ENCODE peak calls at places on chromosomes 7 and 10, in seven cellular contexts. A, H, Q, U, K, F and V are unnamed samples.

GRCh38 chr7:137992042-137992737 is 9.7 kb downstream of the CREB3L2 start:
- DNase-seq in F (no peak), A (peak), U (peak), K (no peak), Q (no peak), H (no peak), V (no peak)

GRCh38 chr7:126727930-126728331 is 524.8 kb downstream of the GRM8 start:
- DNase-seq in F (no peak), K (no peak), A (peak), Q (no peak), H (no peak), U (no peak), V (no peak)

GRCh38 chr10:133393401-133394063 is 425 bp upstream of the MTG1 start:
- DNase-seq in U (no peak), F (no peak), K (peak), Q (peak), A (no peak), H (no peak), V (no peak)

GRCh38 chr10:94065344-94065743 is 71.6 kb downstream of the PLCE1 start:
- DNase-seq in F (no peak), Q (no peak), K (no peak), H (no peak), U (no peak), A (no peak), V (no peak)

GRCh38 chr7:142375710-142376313 is 118.0 kb upstream of the PRSS58 start:
- DNase-seq in U (no peak), K (peak), H (no peak), F (no peak), A (no peak), Q (no peak), V (no peak)

GRCh38 chr10:97089209-97089865 is 96.4 kb downstream of the SLIT1 start:
- DNase-seq in F (no peak), A (no peak), U (no peak), K (no peak), H (no peak), Q (no peak), V (no peak)

GRCh38 chr7:20816389-20816959 is 29.8 kb upstream of the SP8 start:
- DNase-seq in A (peak), F (no peak), H (no peak), U (no peak), Q (no peak), K (no peak), V (no peak)

GRCh38 chr7:13981070-13981469 is 8.4 kb downstream of the ETV1 start:
- DNase-seq in Q (no peak), U (no peak), H (no peak), K (no peak), F (peak), A (peak), V (no peak)

GRCh38 chr7:8261711-8262695 is at the start of gene ICA1:
- DNase-seq in F (peak), U (peak), K (peak), H (peak), A (peak), Q (peak), V (no peak)

GRCh38 chr10:35752469-35753450 is 110.7 kb upstream of the FZD8 start:
- DNase-seq in Q (peak), F (peak), H (no peak), U (no peak), K (no peak), A (no peak), V (no peak)

GRCh38 chr7:101869026-101869900 is 51.8 kb downstream of the CUX1 start:
- DNase-seq in K (no peak), Q (no peak), U (no peak), A (no peak), H (no peak), F (no peak), V (no peak)

GRCh38 chr10:112159469-112159868 is 24.1 kb downstream of the GPAM start:
- DNase-seq in H (no peak), U (no peak), A (no peak), K (no peak), F (no peak), Q (no peak), V (no peak)

GRCh38 chr10:122461367-122461728 is at the start of gene HTRA1:
- DNase-seq in H (peak), A (peak), Q (peak), U (peak), K (peak), F (peak), V (no peak)

GRCh38 chr10:24465899-24466615 is 257.1 kb downstream of the KIAA1217 start:
- DNase-seq in Q (peak), H (no peak), U (peak), A (peak), F (no peak), K (no peak), V (no peak)

GRCh38 chr7:65477326-65477725 is 103.7 kb downstream of the ZNF92 start:
- DNase-seq in U (no peak), F (no peak), K (no peak), H (no peak), Q (peak), A (no peak), V (no peak)

GRCh38 chr10:11525503-11525902 is 85.9 kb downstream of the USP6NL start:
- DNase-seq in Q (peak), K (no peak), F (peak), H (no peak), A (no peak), U (no peak), V (no peak)

GRCh38 chr7:142790565-142790964 is 19.8 kb downstream of the PRSS2 start:
- DNase-seq in U (no peak), F (no peak), A (no peak), H (no peak), K (no peak), Q (no peak), V (no peak)

GRCh38 chr7:123675092-123675473 is 19.4 kb downstream of the LMOD2 start:
- DNase-seq in K (no peak), A (no peak), U (no peak), Q (no peak), F (no peak), H (no peak), V (no peak)

GRCh38 chr7:29607889-29608288 is 44.3 kb downstream of the PRR15 start:
- DNase-seq in A (peak), F (no peak), Q (no peak), U (no peak), H (no peak), K (no peak), V (no peak)

GRCh38 chr10:60896715-60897114 is 47.3 kb downstream of the RHOBTB1 start:
- DNase-seq in U (no peak), K (no peak), H (no peak), A (no peak), F (no peak), Q (no peak), V (no peak)

GRCh38 chr10:47277352-47278151 is 22.4 kb upstream of the GDF10 start:
- DNase-seq in K (peak), A (no peak), U (no peak), F (no peak), Q (no peak), H (no peak), V (no peak)

GRCh38 chr7:143345428-143345900 is 17.0 kb downstream of the FAM131B start:
- DNase-seq in Q (peak), A (peak), K (peak), H (no peak), U (peak), F (peak), V (no peak)

GRCh38 chr10:68601490-68602265 is 41.5 kb downstream of the TET1 start:
- DNase-seq in Q (no peak), K (no peak), A (no peak), F (no peak), U (no peak), H (no peak), V (no peak)

GRCh38 chr7:140033036-140033435 is 29.7 kb downstream of the PARP12 start:
- DNase-seq in U (no peak), Q (no peak), A (peak), F (no peak), H (no peak), K (peak), V (no peak)

GRCh38 chr7:27606270-27607209 is 56.1 kb downstream of the HIBADH start:
- DNase-seq in U (no peak), A (peak), Q (no peak), H (no peak), F (no peak), K (no peak), V (no peak)

GRCh38 chr10:133100706-133101463 is 13.2 kb downstream of the ADGRA1 start:
- DNase-seq in H (no peak), Q (no peak), A (peak), F (no peak), U (peak), K (no peak), V (no peak)